ENCODE peak calls at places on chromosomes 13 and 19, in ten cellular contexts. Q is activated CD4-positive, CD25-positive, alpha-beta regulatory T cell treated with anti-CD3 and anti-CD28 coated beads, Interleukin-2, amount 50 U/mL, for 72 hours; I is HFFc6; H is AG08395; A is CD4-positive, CD25-positive, alpha-beta regulatory T cell; N is CD8-positive, alpha-beta memory T cell; K is KG1; M is bronchial epithelial cell; T is activated naive CD4-positive, alpha-beta T cell treated with Interleukin-2 at 50 U/mL for 16 hours; R is DMS53. D is an unnamed sample.

GRCh38 chr13:108572782-108573211 is 56.6 kb upstream of the MYO16 start:
- DNase-seq in H (no peak), A (no peak), N (no peak), I (no peak), R (no peak), M (peak; percentile 42), Q (no peak), K (no peak), T (no peak), D (no peak)

GRCh38 chr13:24208314-24208713 is 47.8 kb downstream of the SPATA13 start:
- DNase-seq in T (no peak), R (peak; percentile 44), H (peak; percentile 90), K (no peak), A (no peak), M (peak; percentile 91), I (peak; percentile 80), Q (no peak), N (no peak), D (no peak)

GRCh38 chr19:37362733-37363132 is 8.2 kb upstream of the ZNF527 start:
- DNase-seq in H (no peak), K (no peak), Q (no peak), M (peak; percentile 4), R (peak; percentile 68), I (no peak), A (no peak), T (no peak), N (no peak), D (no peak)

GRCh38 chr13:88764103-88764502 is 1092.9 kb downstream of the SLITRK5 start:
- DNase-seq in M (no peak), A (no peak), Q (no peak), T (no peak), N (no peak), R (no peak), H (no peak), I (no peak), K (no peak), D (no peak)

GRCh38 chr19:39643591-39643990 is 12.1 kb upstream of the LGALS16 start:
- DNase-seq in N (no peak), Q (no peak), T (no peak), K (no peak), H (no peak), M (no peak), A (no peak), R (no peak), I (no peak), D (no peak)

GRCh38 chr13:113848431-113849260 is 15.2 kb downstream of the GAS6 start:
- DNase-seq in N (no peak), I (no peak), R (no peak), T (no peak), M (no peak), K (no peak), A (no peak), H (no peak), Q (peak; percentile 17), D (peak; percentile 31)

GRCh38 chr13:36883829-36884228 is 36.2 kb downstream of the SMAD9 start:
- DNase-seq in T (no peak), Q (no peak), N (no peak), M (no peak), I (no peak), H (no peak), K (no peak), R (no peak), A (no peak), D (no peak)

GRCh38 chr19:2428756-2429711 is 1.6 kb upstream of the TIMM13 start:
- DNase-seq in Q (no peak), N (no peak), R (no peak), T (no peak), K (no peak), A (no peak), M (no peak), H (no peak), I (no peak), D (no peak)

GRCh38 chr19:39318071-39318470 is 2.6 kb downstream of the LRFN1 start:
- DNase-seq in M (no peak), A (no peak), R (no peak), K (no peak), H (no peak), N (no peak), I (no peak), Q (no peak), T (no peak), D (no peak)

GRCh38 chr13:107518292-107518691 is 697.0 kb downstream of the LIG4 start:
- DNase-seq in N (no peak), M (no peak), H (no peak), A (no peak), R (peak; percentile 0), I (no peak), T (no peak), Q (no peak), K (no peak), D (no peak)

GRCh38 chr19:48346161-48346560 is 17.6 kb downstream of the TMEM143 start:
- DNase-seq in I (no peak), K (no peak), A (no peak), T (no peak), H (no peak), R (no peak), Q (no peak), N (no peak), M (no peak), D (no peak)

GRCh38 chr19:704447-704741 is 4.3 kb upstream of the PALM start:
- DNase-seq in K (no peak), Q (no peak), T (peak; percentile 9), I (no peak), N (no peak), M (no peak), A (no peak), H (no peak), R (no peak), D (no peak)

GRCh38 chr13:98423417-98423816 is 153.5 kb downstream of the STK24 start:
- DNase-seq in A (no peak), N (no peak), I (no peak), T (no peak), H (no peak), R (no peak), Q (no peak), K (no peak), M (no peak), D (no peak)

GRCh38 chr19:38642176-38642575 is 5.3 kb upstream of the ACTN4 start:
- DNase-seq in H (no peak), K (no peak), Q (no peak), M (no peak), T (no peak), A (no peak), R (no peak), I (no peak), N (no peak), D (no peak)

GRCh38 chr13:43830481-43830873 is 43.7 kb upstream of the ENOX1 start:
- DNase-seq in R (no peak), N (no peak), M (peak; percentile 21), H (peak; percentile 74), A (no peak), I (peak; percentile 87), Q (no peak), T (no peak), K (no peak), D (no peak)

GRCh38 chr13:40375522-40376171 is 290.8 kb downstream of the FOXO1 start:
- DNase-seq in H (no peak), N (no peak), T (no peak), K (no peak), A (no peak), M (no peak), R (no peak), I (no peak), Q (no peak), D (no peak)

GRCh38 chr19:41994521-41994971 is 516 bp upstream of the ATP1A3 start:
- DNase-seq in A (no peak), N (no peak), T (no peak), M (no peak), Q (no peak), H (no peak), I (no peak), R (peak; percentile 57), K (no peak), D (no peak)

GRCh38 chr13:94419304-94419943 is 60.1 kb downstream of the DCT start:
- DNase-seq in K (peak; percentile 15), R (peak; percentile 1), A (no peak), T (peak; percentile 30), I (peak; percentile 11), H (peak; percentile 21), Q (no peak), N (no peak), M (peak; percentile 87), D (no peak)

GRCh38 chr13:48858122-48858521 is 117.6 kb upstream of the FNDC3A start:
- DNase-seq in Q (no peak), R (no peak), K (no peak), H (no peak), M (no peak), N (no peak), A (no peak), T (no peak), I (no peak), D (no peak)

GRCh38 chr13:73937420-73937819 is 196.8 kb downstream of the KLF12 start:
- DNase-seq in Q (no peak), K (no peak), M (no peak), H (no peak), I (no peak), T (no peak), A (no peak), R (no peak), N (no peak), D (no peak)

GRCh38 chr13:99468971-99469545 is 32.2 kb upstream of the TM9SF2 start:
- DNase-seq in A (no peak), N (no peak), Q (no peak), K (no peak), M (no peak), H (no peak), R (no peak), I (no peak), T (no peak), D (no peak)

GRCh38 chr13:36084131-36084530 is 47.1 kb downstream of the DCLK1 start:
- DNase-seq in A (no peak), K (no peak), H (no peak), Q (no peak), R (no peak), N (no peak), M (no peak), T (no peak), I (no peak), D (no peak)

D was measured in type B pancreatic cell.